ENCODE peak calls at places on chromosomes 4 and X, in nine cellular contexts. D, R, O, C, F, P, L, Q and U are unnamed samples.

GRCh38 chrX:1681439-1681838 is 66.6 kb downstream of the ASMT start:
- ATAC-seq in D (no peak), R (no peak), O (no peak), C (no peak), F (no peak), P (no peak), L (no peak), Q (no peak), U (no peak)

GRCh38 chr4:141240671-141241070 is 20.0 kb downstream of the ZNF330 start:
- ATAC-seq in D (no peak), R (no peak), O (no peak), C (no peak), F (no peak), P (no peak), L (no peak), Q (no peak), U (no peak)

GRCh38 chr4:89894654-89895652 is at the start of gene MMRN1:
- ATAC-seq in D (no peak), R (no peak), O (no peak), C (peak), F (no peak), P (no peak), L (no peak), Q (no peak), U (no peak)

GRCh38 chr4:138249132-138249531 is 7.0 kb upstream of the SLC7A11 start:
- ATAC-seq in D (no peak), R (no peak), O (no peak), C (no peak), F (no peak), P (no peak), L (no peak), Q (no peak), U (no peak)

GRCh38 chrX:40130207-40130606 is 32.4 kb upstream of the BCOR start:
- ATAC-seq in D (peak), R (no peak), O (no peak), C (no peak), F (no peak), P (peak), L (no peak), Q (no peak), U (no peak)

GRCh38 chr4:163591614-163592020 is 97.1 kb downstream of the TMA16 start:
- ATAC-seq in D (no peak), R (peak), O (no peak), C (peak), F (no peak), P (no peak), L (no peak), Q (peak), U (no peak)

GRCh38 chr4:10182446-10183424 is 66.1 kb upstream of the WDR1 start:
- ATAC-seq in D (no peak), R (no peak), O (no peak), C (peak), F (no peak), P (no peak), L (no peak), Q (no peak), U (peak)

GRCh38 chr4:181258569-181258968 is 984.6 kb upstream of the TENM3 start:
- ATAC-seq in D (no peak), R (no peak), O (no peak), C (no peak), F (no peak), P (no peak), L (no peak), Q (no peak), U (no peak)

GRCh38 chr4:137541866-137542648 is 9.8 kb upstream of the PCDH18 start:
- ATAC-seq in D (no peak), R (no peak), O (no peak), C (no peak), F (no peak), P (no peak), L (no peak), Q (no peak), U (no peak)

GRCh38 chr4:188374870-188375269 is 235.6 kb downstream of the TRIML1 start:
- ATAC-seq in D (no peak), R (no peak), O (no peak), C (no peak), F (no peak), P (no peak), L (no peak), Q (peak), U (no peak)

GRCh38 chr4:37066149-37066548 is 178.4 kb upstream of the NWD2 start:
- ATAC-seq in D (no peak), R (no peak), O (peak), C (no peak), F (no peak), P (no peak), L (no peak), Q (no peak), U (no peak)

GRCh38 chrX:136586386-136586785 is 54.4 kb downstream of the VGLL1 start:
- ATAC-seq in D (no peak), R (no peak), O (no peak), C (peak), F (no peak), P (no peak), L (peak), Q (peak), U (peak)

GRCh38 chr4:76697129-76697803 is 200.7 kb downstream of the SOWAHB start:
- ATAC-seq in D (peak), R (no peak), O (no peak), C (no peak), F (no peak), P (no peak), L (no peak), Q (no peak), U (no peak)

GRCh38 chr4:102527695-102528094 is 26.5 kb downstream of the NFKB1 start:
- ATAC-seq in D (no peak), R (no peak), O (no peak), C (peak), F (no peak), P (no peak), L (no peak), Q (no peak), U (peak)

GRCh38 chrX:39840141-39841126 is 257.3 kb downstream of the BCOR start:
- ATAC-seq in D (no peak), R (no peak), O (no peak), C (no peak), F (no peak), P (no peak), L (peak), Q (no peak), U (no peak)

GRCh38 chr4:143359794-143360193 is 23.1 kb downstream of the GAB1 start:
- ATAC-seq in D (no peak), R (no peak), O (no peak), C (no peak), F (no peak), P (peak), L (no peak), Q (no peak), U (no peak)

GRCh38 chr4:23770011-23770410 is 119.8 kb downstream of the PPARGC1A start:
- ATAC-seq in D (no peak), R (no peak), O (no peak), C (no peak), F (no peak), P (no peak), L (no peak), Q (no peak), U (no peak)

GRCh38 chrX:39331062-39331704 is 529.9 kb downstream of the MID1IP1 start:
- ATAC-seq in D (no peak), R (no peak), O (no peak), C (no peak), F (no peak), P (no peak), L (no peak), Q (no peak), U (peak)

GRCh38 chr4:183407128-183407585 is 37.3 kb upstream of the CDKN2AIP start:
- ATAC-seq in D (peak), R (peak), O (peak), C (peak), F (peak), P (peak), L (peak), Q (peak), U (peak)

GRCh38 chr4:40192286-40193017 is 4.4 kb upstream of the RHOH start:
- ATAC-seq in D (no peak), R (no peak), O (no peak), C (no peak), F (no peak), P (no peak), L (no peak), Q (no peak), U (peak)

GRCh38 chrX:133191739-133192039 is 26.5 kb downstream of the TFDP3 start:
- ATAC-seq in D (no peak), R (no peak), O (no peak), C (no peak), F (no peak), P (no peak), L (no peak), Q (no peak), U (no peak)

GRCh38 chr4:22984390-22984789 is 291.7 kb downstream of the GBA3 start:
- ATAC-seq in D (no peak), R (no peak), O (no peak), C (no peak), F (no peak), P (no peak), L (no peak), Q (no peak), U (no peak)

GRCh38 chr4:98603683-98604573 is 54.5 kb downstream of the TSPAN5 start:
- ATAC-seq in D (no peak), R (no peak), O (no peak), C (peak), F (no peak), P (no peak), L (no peak), Q (no peak), U (peak)

GRCh38 chrX:31580726-31581125 is 508.9 kb upstream of the FTHL17 start:
- ATAC-seq in D (no peak), R (no peak), O (no peak), C (no peak), F (no peak), P (peak), L (no peak), Q (no peak), U (no peak)

GRCh38 chr4:7779194-7779768 is 160.4 kb downstream of the AFAP1 start:
- ATAC-seq in D (no peak), R (no peak), O (no peak), C (no peak), F (no peak), P (no peak), L (no peak), Q (peak), U (no peak)

GRCh38 chr4:1317177-1318045 is 27.7 kb downstream of the MAEA start:
- ATAC-seq in D (no peak), R (no peak), O (no peak), C (no peak), F (no peak), P (no peak), L (peak), Q (no peak), U (no peak)